ENCODE peak calls at places on chromosomes 3 and 15, in five cellular contexts. R is fibroblast of lung; S is lung; F is activated CD4-positive, alpha-beta T cell treated with anti-CD3 and anti-CD28 coated beads, Interleukin-2, amount 50 U/mL, for 24 hours; X is AG08395. L is an unnamed sample.

GRCh38 chr15:80861776-80862175 is 82.6 kb downstream of the CEMIP start:
- DNase-seq in R (peak), S (no peak), F (no peak), X (no peak), L (no peak)

GRCh38 chr3:46321461-46322104 is 32.3 kb upstream of the CCR2 start:
- DNase-seq in R (no peak), S (no peak), F (no peak), X (no peak), L (no peak)

GRCh38 chr15:82543155-82543554 is 2.9 kb upstream of the RPS17 start:
- DNase-seq in R (peak), S (no peak), F (no peak), X (peak), L (no peak)

GRCh38 chr3:50660386-50660785 is 14.3 kb upstream of the DOCK3 start:
- DNase-seq in R (no peak), S (no peak), F (no peak), X (no peak), L (no peak)

GRCh38 chr15:73921257-73921890 is 4.9 kb upstream of the LOXL1 start:
- DNase-seq in R (no peak), S (no peak), F (no peak), X (no peak), L (no peak)

GRCh38 chr15:73361331-73361730 is 7.4 kb downstream of the HCN4 start:
- DNase-seq in R (no peak), S (no peak), F (no peak), X (no peak), L (no peak)

GRCh38 chr3:38153986-38154608 is 11.2 kb upstream of the OXSR1 start:
- DNase-seq in R (peak), S (no peak), F (no peak), X (peak), L (no peak)

GRCh38 chr15:80735344-80735743 is 40.2 kb downstream of the ABHD17C start:
- DNase-seq in R (no peak), S (no peak), F (no peak), X (no peak), L (no peak)

GRCh38 chr3:14452676-14453367 is 50.4 kb downstream of the SLC6A6 start:
- DNase-seq in R (peak), S (peak), F (no peak), X (peak), L (no peak)

GRCh38 chr3:161350916-161351315 is 20.4 kb downstream of the SPTSSB start:
- DNase-seq in R (peak), S (no peak), F (no peak), X (no peak), L (no peak)

GRCh38 chr15:62153228-62153627 is 11.9 kb downstream of the C2CD4B start:
- DNase-seq in R (no peak), S (no peak), F (peak), X (no peak), L (no peak)

GRCh38 chr3:16864610-16865313 is 20.0 kb upstream of the PLCL2 start:
- DNase-seq in R (peak), S (no peak), F (no peak), X (peak), L (no peak)

GRCh38 chr3:1531981-1532380 is 439.2 kb downstream of the CNTN6 start:
- DNase-seq in R (no peak), S (no peak), F (no peak), X (no peak), L (no peak)

GRCh38 chr3:37768107-37768809 is 93.4 kb upstream of the CTDSPL start:
- DNase-seq in R (no peak), S (no peak), F (no peak), X (no peak), L (no peak)

GRCh38 chr15:99408236-99409096 is 157.2 kb downstream of the LRRC28 start:
- DNase-seq in R (peak), S (peak), F (no peak), X (peak), L (no peak)

GRCh38 chr15:27244047-27244446 is 273.1 kb downstream of the GABRG3 start:
- DNase-seq in R (no peak), S (no peak), F (no peak), X (no peak), L (no peak)